ENCODE peak calls at places on chromosome 1, in six cellular contexts. I is psoas muscle; G is iPS DF 6.9; J is transverse colon; R is CD8-positive, alpha-beta T cell; V is ascending aorta. T is an unnamed sample.

GRCh38 chr1:88684482-88685238 is 587 bp downstream of the PKN2 start:
- DNase-seq in V (no peak), I (peak), G (peak), J (peak), R (peak), T (peak)

GRCh38 chr1:193299038-193299437 is 112.6 kb upstream of the B3GALT2 start:
- DNase-seq in G (no peak), R (no peak), I (no peak), V (no peak), J (no peak), T (no peak)

GRCh38 chr1:48215222-48215621 is 7.3 kb upstream of the SLC5A9 start:
- DNase-seq in J (no peak), G (no peak), R (no peak), V (no peak), I (no peak), T (no peak)

GRCh38 chr1:106746448-106747085 is 309.9 kb upstream of the PRMT6 start:
- DNase-seq in G (no peak), I (no peak), V (no peak), R (no peak), J (no peak), T (no peak)

GRCh38 chr1:88549536-88549935 is 134.5 kb upstream of the PKN2 start:
- DNase-seq in J (no peak), G (no peak), R (no peak), V (no peak), I (no peak), T (no peak)

GRCh38 chr1:52238474-52238873 is 96.6 kb downstream of the ZFYVE9 start:
- DNase-seq in J (no peak), V (no peak), I (no peak), G (no peak), R (no peak), T (no peak)

GRCh38 chr1:206878456-206878855 is 13.0 kb downstream of the IL20 start:
- DNase-seq in R (no peak), J (no peak), G (no peak), I (no peak), V (no peak), T (no peak)

GRCh38 chr1:192303029-192303428 is 13.8 kb upstream of the RGS21 start:
- DNase-seq in R (no peak), I (no peak), V (no peak), J (no peak), G (no peak), T (no peak)

GRCh38 chr1:25531082-25531461 is 12.3 kb upstream of the LDLRAP1 start:
- DNase-seq in J (no peak), I (peak), R (no peak), V (no peak), G (no peak), T (no peak)

GRCh38 chr1:51627672-51628071 is 10.8 kb downstream of the OSBPL9 start:
- DNase-seq in G (no peak), J (no peak), I (no peak), R (no peak), V (no peak), T (no peak)

GRCh38 chr1:117591248-117591647 is 14.6 kb upstream of the TENT5C start:
- DNase-seq in R (no peak), G (no peak), J (peak), V (no peak), I (no peak), T (no peak)

GRCh38 chr1:209651148-209651547 is 1.1 kb downstream of the LAMB3 start:
- DNase-seq in J (peak), G (no peak), V (no peak), R (peak), I (peak), T (no peak)

GRCh38 chr1:162612606-162613400 is 19.5 kb upstream of the DDR2 start:
- DNase-seq in J (no peak), V (no peak), R (no peak), I (peak), G (no peak), T (peak)

GRCh38 chr1:105608713-105609112 is 1447.8 kb upstream of the PRMT6 start:
- DNase-seq in R (no peak), G (no peak), V (no peak), I (no peak), J (no peak), T (no peak)

GRCh38 chr1:51329443-51330325 is 678 bp downstream of the TTC39A start:
- DNase-seq in R (no peak), G (no peak), V (no peak), J (peak), I (no peak), T (peak)

GRCh38 chr1:25814688-25815087 is 5.1 kb upstream of the MTFR1L start:
- DNase-seq in R (no peak), I (no peak), G (no peak), V (no peak), J (no peak), T (no peak)

GRCh38 chr1:163414778-163415177 is 93.0 kb downstream of the NUF2 start:
- DNase-seq in G (no peak), J (no peak), I (no peak), V (no peak), R (no peak), T (no peak)

GRCh38 chr1:93738075-93738622 is 56.5 kb upstream of the BCAR3 start:
- DNase-seq in V (no peak), G (no peak), I (no peak), R (no peak), J (no peak), T (no peak)

GRCh38 chr1:11918779-11919519 is 7.3 kb downstream of the KIAA2013 start:
- DNase-seq in R (no peak), I (peak), J (no peak), V (peak), G (no peak), T (no peak)

GRCh38 chr1:119732465-119733168 is 20.9 kb downstream of the PHGDH start:
- DNase-seq in I (no peak), G (no peak), J (no peak), V (no peak), R (no peak), T (peak)

GRCh38 chr1:183069562-183070216 is 46.5 kb downstream of the LAMC1 start:
- DNase-seq in J (no peak), R (no peak), V (no peak), G (no peak), I (no peak), T (peak)

GRCh38 chr1:47507921-47508894 is 70.4 kb downstream of the FOXD2 start:
- DNase-seq in J (peak), V (no peak), G (no peak), R (no peak), I (peak), T (peak)

GRCh38 chr1:98294127-98294526 is 367.4 kb upstream of the SNX7 start:
- DNase-seq in I (no peak), G (no peak), R (no peak), V (no peak), J (no peak), T (no peak)

GRCh38 chr1:157948547-157949152 is 44.8 kb upstream of the KIRREL1 start:
- DNase-seq in G (peak), V (no peak), J (peak), I (no peak), R (no peak), T (peak)

GRCh38 chr1:220274122-220274855 is 2.0 kb upstream of the RAB3GAP2 start:
- DNase-seq in J (no peak), R (no peak), V (no peak), G (no peak), I (no peak), T (no peak)

GRCh38 chr1:110875216-110875731 is 2.3 kb downstream of the CD53 start:
- DNase-seq in G (no peak), J (peak), R (peak), V (no peak), I (no peak), T (peak)

GRCh38 chr1:244964112-244964971 is 100.0 kb upstream of the HNRNPU start:
- DNase-seq in R (no peak), I (no peak), V (no peak), J (peak), G (no peak), T (no peak)

GRCh38 chr1:116954450-116954849 is 44.7 kb downstream of the PTGFRN start:
- DNase-seq in J (no peak), V (no peak), R (no peak), G (no peak), I (peak), T (no peak)

GRCh38 chr1:26220199-26220912 is 13.6 kb upstream of the CEP85 start:
- DNase-seq in G (no peak), R (no peak), J (no peak), I (no peak), V (no peak), T (no peak)

GRCh38 chr1:236103646-236104218 is 38.6 kb upstream of the GPR137B start:
- DNase-seq in G (no peak), V (no peak), J (peak), R (peak), I (no peak), T (peak)

DNA sequence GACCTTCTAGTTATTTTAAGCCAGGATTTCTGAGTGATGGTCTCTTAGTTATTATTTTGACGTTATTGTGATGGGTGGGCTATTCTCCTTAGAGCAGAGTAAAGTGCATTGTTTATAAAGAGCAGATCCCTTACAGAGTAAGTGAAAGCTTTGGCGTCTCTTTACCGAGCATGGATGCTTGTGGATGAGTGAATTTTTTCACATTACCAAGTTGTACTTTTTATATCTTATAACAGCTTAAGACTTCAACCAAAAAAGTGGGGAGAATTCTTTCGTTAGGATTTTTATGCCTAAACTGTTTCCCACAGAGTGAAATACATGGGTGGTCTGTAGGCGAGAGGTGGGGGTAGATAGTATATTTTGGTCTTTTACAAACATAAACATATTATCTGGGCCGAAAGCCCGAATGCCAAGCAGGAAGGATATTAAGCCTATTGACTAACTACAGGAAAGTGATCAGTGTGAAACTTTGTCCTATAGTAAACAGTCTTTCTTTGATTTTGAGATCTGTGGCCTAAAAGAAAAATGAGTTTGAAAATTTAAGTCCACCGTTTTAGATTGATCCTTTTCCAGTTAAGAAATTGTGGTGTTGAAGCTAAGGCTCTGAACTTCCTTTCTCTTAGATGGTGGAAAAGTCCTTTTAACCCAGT is 279.0 kb upstream of the C1orf105 start:
- DNase-seq in R (no peak), V (no peak), G (no peak), I (no peak), J (no peak), T (no peak)
- H3K4me3 ChIP-seq in R (no peak), V (peak), G (no peak), I (peak), J (no peak), T (peak)

DNA sequence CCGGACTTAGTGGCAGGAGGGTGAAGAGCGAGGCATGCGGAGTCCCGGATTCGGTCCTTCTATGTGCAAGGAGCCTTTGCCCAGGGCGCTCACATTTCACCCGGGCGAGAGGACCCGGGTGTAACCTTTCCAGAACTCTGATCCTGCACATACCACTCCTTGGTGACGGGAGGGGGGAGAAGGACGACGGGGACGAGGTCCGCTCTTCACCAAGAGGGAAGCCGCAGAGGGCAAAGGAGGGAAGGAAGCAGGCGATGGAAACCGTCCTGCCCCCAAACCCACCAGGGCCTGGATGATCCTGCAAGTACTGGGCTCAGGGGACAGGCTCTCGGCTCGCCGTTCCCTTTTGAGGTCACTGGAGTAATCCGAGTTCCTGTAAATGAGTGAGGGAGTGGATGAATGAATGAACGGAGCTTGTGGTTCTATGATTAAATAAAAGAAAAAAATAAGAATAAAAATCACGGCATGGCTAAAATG is 993 bp downstream of the SYPL2 start:
- DNase-seq in J (no peak), G (no peak), R (no peak), V (no peak), I (no peak), T (no peak)
- H3K4me3 ChIP-seq in J (peak), G (peak), R (no peak), V (peak), I (peak), T (peak)

GRCh38 chr1:186987769-186988168 is 159.0 kb downstream of the PLA2G4A start:
- DNase-seq in J (no peak), G (no peak), I (no peak), V (no peak), R (no peak), T (no peak)
- H3K4me3 ChIP-seq in J (no peak), G (no peak), I (no peak), V (no peak), R (no peak), T (no peak)

DNA sequence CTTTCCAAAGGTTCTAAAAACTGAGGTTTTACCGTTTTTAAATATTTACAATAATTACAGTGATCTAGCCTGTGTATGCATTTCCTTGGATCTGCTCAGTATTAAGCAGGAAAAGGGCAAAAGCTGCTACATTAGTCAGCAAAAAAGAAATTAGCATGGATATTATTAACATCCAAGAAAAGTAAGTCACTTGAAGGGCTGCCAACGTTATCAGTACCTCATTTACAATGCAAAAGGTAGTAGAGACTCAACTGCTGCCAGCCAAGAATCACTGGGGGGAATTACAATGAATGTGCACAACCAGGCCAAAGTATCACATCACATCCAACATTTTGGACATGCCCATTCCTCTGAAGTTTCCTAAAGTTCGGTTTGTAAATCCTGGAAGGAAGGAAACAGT is 1.9 kb downstream of the CNN3 start:
- DNase-seq in J (no peak), V (no peak), R (no peak), G (no peak), I (no peak), T (no peak)
- H3K4me3 ChIP-seq in J (peak), V (peak), R (peak), G (peak), I (peak), T (peak)

GRCh38 chr1:223456747-223457146 is 63.5 kb downstream of the CCDC185 start:
- DNase-seq in I (no peak), R (no peak), J (no peak), G (no peak), V (no peak), T (no peak)

GRCh38 chr1:223462866-223463404 is 69.7 kb downstream of the CCDC185 start:
- DNase-seq in J (no peak), R (no peak), I (no peak), V (no peak), G (no peak), T (no peak)

GRCh38 chr1:223455470-223455869 is 62.3 kb downstream of the CCDC185 start:
- DNase-seq in V (no peak), J (no peak), I (no peak), G (no peak), R (no peak), T (no peak)

GRCh38 chr1:223462047-223462446 is 68.8 kb downstream of the CCDC185 start:
- DNase-seq in G (no peak), V (no peak), R (no peak), I (no peak), J (no peak), T (no peak)

DNA sequence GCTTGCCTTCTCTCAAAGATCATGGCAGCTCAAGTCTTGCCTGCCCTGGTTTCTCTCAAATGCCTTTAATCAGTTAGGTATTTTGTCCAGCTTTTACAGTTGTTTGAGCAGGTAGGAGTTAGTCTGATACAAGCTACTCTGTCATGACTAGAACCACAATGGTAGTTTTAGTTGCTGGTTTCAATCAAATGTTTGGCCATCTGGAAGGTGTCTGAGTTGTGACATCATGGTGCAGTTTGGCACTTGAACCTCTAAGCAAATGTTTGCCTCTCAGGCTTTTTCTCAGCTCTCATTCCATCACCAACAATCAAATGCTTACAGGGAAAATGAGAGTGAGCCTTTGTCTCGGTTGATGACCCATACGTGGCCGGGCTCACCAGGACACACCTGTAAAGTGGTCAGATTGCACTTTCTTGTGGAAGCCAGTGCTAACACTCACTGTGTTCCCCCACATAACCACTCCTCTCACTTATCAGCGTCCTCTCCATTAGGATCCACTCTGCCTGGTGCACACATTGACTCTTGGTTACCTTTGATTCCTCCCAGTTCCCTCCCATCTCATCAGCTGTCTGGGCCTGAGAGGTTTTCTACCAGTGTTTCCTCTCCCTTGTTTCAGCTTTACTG is 67.5 kb downstream of the CCDC185 start:
- DNase-seq in J (no peak), G (no peak), R (no peak), I (no peak), V (no peak), T (no peak)
- H3K4me3 ChIP-seq in J (no peak), G (no peak), R (no peak), I (no peak), V (no peak), T (no peak)

DNA sequence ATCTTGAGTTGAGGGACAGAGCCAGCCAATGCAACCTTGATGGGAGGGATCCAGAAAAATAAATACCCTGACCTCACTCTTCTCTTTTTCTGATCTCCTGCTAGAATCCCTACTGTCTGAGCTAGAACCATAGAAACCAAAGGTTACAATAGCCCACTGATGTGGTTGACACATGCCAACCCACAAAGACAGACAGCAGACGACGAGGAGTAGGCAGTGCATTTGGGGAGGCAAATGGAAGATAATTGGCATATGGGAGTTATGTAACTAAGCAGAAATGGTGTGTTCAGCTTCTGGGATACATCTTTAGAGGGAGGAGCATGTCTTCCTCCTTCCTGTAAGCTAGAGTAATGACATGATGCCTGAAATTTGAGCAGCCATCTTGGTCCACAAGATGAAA is 171.7 kb upstream of the FGGY start:
- DNase-seq in V (no peak), I (no peak), R (no peak), J (no peak), G (no peak), T (no peak)
- H3K4me3 ChIP-seq in V (no peak), I (no peak), R (no peak), J (no peak), G (no peak), T (no peak)

T was measured in Peyer's patch.